ENCODE peak calls at places on chromosomes 12 and 14, in six cellular contexts. E is hepatocyte, U is neural progenitor cell, Y is GM23338, J is PC-3, T is SK-N-SH. Z is an unnamed sample. For H3K4me1, the result is how much of the 10 kb centered on the place peaks cover.

GRCh38 chr14:96519970-96520369 is 17.8 kb downstream of the PAPOLA start:
- DNase-seq in E (no peak), U (no peak), Y (no peak), J (no peak), T (no peak), Z (no peak)

GRCh38 chr14:65850429-65851145 is 438.1 kb downstream of the FUT8 start:
- DNase-seq in E (no peak), U (no peak), Y (no peak), J (peak), T (peak), Z (no peak)

GRCh38 chr12:124617615-124618014 is 50.2 kb upstream of the NCOR2 start:
- DNase-seq in E (no peak), U (peak), Y (no peak), J (no peak), T (peak), Z (no peak)

GRCh38 chr12:55049676-55050075 is 29.9 kb downstream of the NEUROD4 start:
- DNase-seq in E (no peak), U (no peak), Y (no peak), J (no peak), T (no peak), Z (no peak)

GRCh38 chr14:37369446-37369845 is 171.7 kb downstream of the MIPOL1 start:
- DNase-seq in E (no peak), U (no peak), Y (no peak), J (no peak), T (no peak), Z (no peak)

GRCh38 chr12:132154941-132155770 is 10.9 kb downstream of the NOC4L start:
- DNase-seq in E (no peak), U (peak), Y (no peak), J (no peak), T (no peak), Z (peak)

GRCh38 chr12:49763006-49763591 is 21.7 kb downstream of the TMBIM6 start:
- DNase-seq in E (peak), U (peak), Y (peak), J (peak), T (peak), Z (peak)

GRCh38 chr12:85568395-85569103 is 267.7 kb downstream of the RASSF9 start:
- DNase-seq in E (no peak), U (peak), Y (no peak), J (peak), T (no peak), Z (no peak)

GRCh38 chr12:31245822-31246469 is 80.0 kb downstream of the SINHCAF start:
- DNase-seq in E (no peak), U (peak), Y (peak), J (no peak), T (no peak), Z (no peak)

GRCh38 chr12:95158919-95159318 is 58.3 kb downstream of the FGD6 start:
- DNase-seq in E (no peak), U (no peak), Y (no peak), J (no peak), T (no peak), Z (no peak)

GRCh38 chr14:55240526-55241178 is 30.6 kb upstream of the FBXO34 start:
- DNase-seq in E (peak), U (peak), Y (peak), J (no peak), T (peak), Z (peak)

GRCh38 chr12:12613334-12613733 is 1.7 kb downstream of the CREBL2 start:
- DNase-seq in E (no peak), U (no peak), Y (no peak), J (peak), T (no peak), Z (peak)

GRCh38 chr12:62537544-62537943 is 70.9 kb downstream of the MON2 start:
- DNase-seq in E (peak), U (no peak), Y (no peak), J (peak), T (no peak), Z (peak)

GRCh38 chr12:110563702-110564470 is 19.2 kb downstream of the PPTC7 start:
- DNase-seq in E (no peak), U (no peak), Y (no peak), J (peak), T (no peak), Z (peak)

GRCh38 chr14:59507752-59508103 is 23.4 kb downstream of the JKAMP start:
- DNase-seq in E (no peak), U (no peak), Y (peak), J (peak), T (no peak), Z (no peak)

GRCh38 chr12:124568431-124569374 is 1.3 kb upstream of the NCOR2 start:
- DNase-seq in E (peak), U (peak), Y (peak), J (peak), T (peak), Z (peak)

GRCh38 chr14:89417469-89418225 is 614 bp upstream of the FOXN3 start:
- DNase-seq in E (peak), U (peak), Y (peak), J (peak), T (peak), Z (peak)

GRCh38 chr14:94317259-94317658 is 5.9 kb downstream of the SERPINA6 start:
- DNase-seq in E (peak), U (peak), Y (no peak), J (no peak), T (no peak), Z (peak)

DNA sequence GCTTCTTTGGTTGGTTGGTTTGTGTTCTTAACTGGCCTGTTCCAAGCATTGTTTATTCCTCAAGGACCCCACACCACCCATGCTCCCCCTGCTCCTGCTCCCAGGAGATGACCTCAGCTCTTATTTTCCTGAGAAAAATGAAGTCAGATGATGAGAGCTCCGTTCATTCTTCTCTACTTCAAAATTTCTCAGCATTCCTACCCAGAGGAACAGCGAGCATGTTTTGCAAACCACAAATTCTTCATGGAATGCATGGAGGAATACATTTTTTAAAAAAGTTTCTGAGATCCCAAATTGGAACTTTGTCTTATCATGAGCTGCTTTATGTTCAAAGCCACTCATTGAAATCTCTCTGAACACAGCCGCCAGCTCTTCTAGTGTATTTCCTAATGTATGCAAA is 44.9 kb downstream of the SYNE2 start:
- DNase-seq in E (no peak), U (no peak), Y (no peak), J (no peak), T (no peak), Z (peak)
- H3K4me1 ChIP-seq in E (under half), U (under half), Y (under half), J (under half), T (under half), Z (under half)

DNA sequence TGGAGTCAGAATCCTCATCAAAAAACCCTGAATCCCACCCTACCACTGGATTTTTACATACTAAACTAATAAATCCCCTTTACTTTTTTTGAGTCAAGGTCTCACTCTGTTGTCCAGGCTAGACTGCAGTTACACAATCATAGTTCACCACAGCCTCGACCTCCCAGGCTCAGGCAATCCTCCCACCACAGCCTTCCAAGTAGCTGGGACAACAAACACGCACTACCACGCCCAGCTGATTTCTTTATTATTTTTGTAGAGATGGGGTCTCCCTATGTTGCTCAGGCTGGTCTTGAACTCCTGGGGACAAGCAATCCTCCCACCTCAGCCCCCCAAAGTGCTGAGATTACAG is 24.3 kb downstream of the SPTSSA start:
- DNase-seq in E (no peak), U (no peak), Y (no peak), J (no peak), T (no peak), Z (no peak)
- TF ChIP-seq EZH2phosphoT487 in E (no peak), U (no peak), Y (no peak), J (no peak), T (no peak), Z (no peak)

DNA sequence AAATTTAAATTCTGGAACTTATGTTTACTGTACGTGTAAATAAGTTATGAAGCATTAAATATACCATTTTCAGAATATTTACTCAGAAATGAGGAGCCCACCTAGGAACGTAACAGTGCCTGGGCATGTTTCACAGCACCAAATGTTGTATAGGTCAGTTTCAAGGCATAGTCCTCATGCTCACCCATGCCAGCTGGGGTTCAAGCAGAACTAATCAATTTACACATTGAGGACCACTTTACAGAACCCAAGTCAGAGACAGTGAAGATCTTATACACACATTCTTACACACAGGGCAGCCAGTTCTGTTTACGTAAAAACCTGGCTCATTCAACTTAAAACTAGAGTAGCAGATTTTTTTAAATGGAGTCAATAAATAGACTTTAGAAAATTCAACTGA is 2.0 kb downstream of the KICS2 start:
- DNase-seq in E (no peak), U (no peak), Y (no peak), J (no peak), T (no peak), Z (no peak)
- H3K4me2 ChIP-seq in E (no peak), U (no peak), Y (peak), J (peak), T (no peak), Z (no peak)

GRCh38 chr14:22520786-22521185 is 68.2 kb downstream of the DAD1 start:
- DNase-seq in E (no peak), U (no peak), Y (no peak), J (no peak), T (no peak), Z (no peak)

GRCh38 chr14:22520235-22520634 is 68.8 kb downstream of the DAD1 start:
- DNase-seq in E (no peak), U (no peak), Y (no peak), J (no peak), T (no peak), Z (peak)

GRCh38 chr14:22517117-22517720 is 71.8 kb downstream of the DAD1 start:
- DNase-seq in E (no peak), U (no peak), Y (no peak), J (no peak), T (peak), Z (no peak)

GRCh38 chr14:22515961-22516360 is 73.1 kb downstream of the DAD1 start:
- DNase-seq in E (no peak), U (no peak), Y (no peak), J (no peak), T (no peak), Z (no peak)

GRCh38 chr14:22518073-22518472 is 71.0 kb downstream of the DAD1 start:
- DNase-seq in E (no peak), U (peak), Y (no peak), J (no peak), T (no peak), Z (no peak)
- H3K4me1 ChIP-seq in E (under half), U (under half), Y (under half), J (under half), T (under half), Z (under half)

DNA sequence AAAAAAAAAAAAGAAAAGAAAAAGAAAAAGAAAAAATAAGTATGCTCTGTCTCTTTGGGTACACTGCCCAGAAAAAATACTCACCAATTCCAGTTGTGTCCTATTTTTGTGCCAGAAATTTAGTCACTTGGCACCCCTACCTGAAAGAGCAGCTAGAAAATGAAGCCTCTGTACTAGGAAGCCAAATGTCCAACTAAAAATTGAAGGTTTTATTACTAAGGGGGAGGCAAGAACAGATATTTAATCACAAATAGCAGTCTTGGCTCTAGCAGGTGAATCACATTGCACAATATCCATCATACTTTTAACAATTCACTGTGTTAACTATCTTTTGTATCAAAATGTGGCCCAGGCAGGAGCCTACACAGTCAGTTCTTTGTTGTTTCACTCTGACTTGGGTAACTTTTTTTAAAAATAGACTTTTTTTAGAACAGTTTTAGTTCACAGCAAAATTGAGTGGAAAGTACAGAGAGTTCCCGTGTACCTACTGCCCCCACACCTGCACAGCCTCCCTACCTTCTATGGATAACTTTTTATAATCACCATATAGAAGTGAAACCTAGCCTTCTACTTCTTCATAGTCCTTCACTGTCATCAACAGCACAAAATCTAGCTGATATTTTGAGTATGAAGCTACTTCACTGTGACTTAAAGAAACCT is 87.1 kb upstream of the ATF7IP start:
- DNase-seq in E (no peak), U (no peak), Y (no peak), J (no peak), T (no peak), Z (no peak)
- TF ChIP-seq EZH2phosphoT487 in E (no peak), U (no peak), Y (no peak), J (no peak), T (no peak), Z (no peak)

GRCh38 chr12:46212108-46212982 is 56.5 kb downstream of the SLC38A1 start:
- DNase-seq in E (no peak), U (no peak), Y (no peak), J (no peak), T (no peak), Z (peak)

GRCh38 chr12:46210835-46211439 is 57.9 kb downstream of the SLC38A1 start:
- DNase-seq in E (no peak), U (no peak), Y (no peak), J (no peak), T (no peak), Z (no peak)

GRCh38 chr12:46208370-46208769 is 60.5 kb downstream of the SLC38A1 start:
- DNase-seq in E (no peak), U (no peak), Y (no peak), J (peak), T (no peak), Z (no peak)

GRCh38 chr12:46209165-46209564 is 59.7 kb downstream of the SLC38A1 start:
- DNase-seq in E (no peak), U (no peak), Y (no peak), J (peak), T (no peak), Z (peak)

GRCh38 chr12:46209914-46210834 is 58.7 kb downstream of the SLC38A1 start:
- DNase-seq in E (no peak), U (no peak), Y (peak), J (peak), T (no peak), Z (no peak)
- H3K4me2 ChIP-seq in E (no peak), U (no peak), Y (peak), J (peak), T (no peak), Z (no peak)

DNA sequence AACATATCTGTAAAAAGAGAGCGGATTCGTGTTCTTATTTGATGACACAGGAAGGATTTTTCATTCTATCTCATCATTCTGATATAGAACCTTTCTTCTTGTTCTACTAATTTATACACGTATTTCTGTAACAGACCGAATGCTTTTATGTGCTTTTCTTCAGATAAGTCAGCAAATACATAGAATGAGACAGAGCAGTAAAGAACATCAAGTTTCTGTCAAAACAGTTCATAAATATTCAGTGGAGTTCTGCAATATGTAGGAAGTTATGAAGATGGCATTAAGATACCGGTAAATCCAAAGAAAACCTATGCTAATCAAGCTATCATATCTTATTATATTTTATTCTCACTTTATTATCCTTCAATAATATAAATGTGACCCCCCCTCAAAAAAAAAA is 280.6 kb downstream of the EGLN3 start:
- DNase-seq in E (no peak), U (no peak), Y (no peak), J (no peak), T (no peak), Z (no peak)
- H3K4me1 ChIP-seq in E (under half), U (under half), Y (under half), J (under half), T (under half), Z (under half)